ENCODE peak calls at places on chromosomes 12 and 14, in five cellular contexts. W, F, P, B and D are unnamed samples.

GRCh38 chr12:116529048-116529447 is 30.1 kb upstream of the MAP1LC3B2 start:
- DNase-seq in W (no peak), F (no peak), P (no peak), B (no peak), D (no peak)

GRCh38 chr12:17344649-17345048 is 738.7 kb upstream of the LMO3 start:
- DNase-seq in W (no peak), F (no peak), P (no peak), B (no peak), D (no peak)

GRCh38 chr14:103142031-103142430 is 18.8 kb downstream of the TNFAIP2 start:
- DNase-seq in W (no peak), F (no peak), P (no peak), B (no peak), D (no peak)

GRCh38 chr12:38872181-38872580 is 33.2 kb downstream of the CPNE8 start:
- DNase-seq in W (no peak), F (no peak), P (no peak), B (no peak), D (no peak)

GRCh38 chr14:98444077-98444476 is 827.9 kb downstream of the BCL11B start:
- DNase-seq in W (no peak), F (no peak), P (no peak), B (peak), D (no peak)

GRCh38 chr12:128339121-128339520 is 72.2 kb downstream of the TMEM132C start:
- DNase-seq in W (no peak), F (no peak), P (no peak), B (no peak), D (no peak)

GRCh38 chr12:80272516-80272915 is 171.5 kb upstream of the PTPRQ start:
- DNase-seq in W (no peak), F (no peak), P (no peak), B (no peak), D (no peak)

GRCh38 chr12:116537149-116537904 is 21.9 kb upstream of the MAP1LC3B2 start:
- DNase-seq in W (no peak), F (no peak), P (no peak), B (no peak), D (no peak)

GRCh38 chr12:124663771-124664366 is 96.5 kb upstream of the NCOR2 start:
- DNase-seq in W (no peak), F (no peak), P (no peak), B (no peak), D (no peak)

GRCh38 chr14:56514663-56515371 is 64.8 kb upstream of the TMEM260 start:
- DNase-seq in W (no peak), F (no peak), P (no peak), B (no peak), D (no peak)

GRCh38 chr12:52925717-52926595 is 21.1 kb upstream of the KRT8 start:
- DNase-seq in W (no peak), F (no peak), P (no peak), B (no peak), D (no peak)

GRCh38 chr12:70507442-70507841 is 129.8 kb downstream of the PTPRB start:
- DNase-seq in W (no peak), F (no peak), P (no peak), B (no peak), D (no peak)

GRCh38 chr12:40692617-40693502 is 621 bp downstream of the CNTN1 start:
- DNase-seq in W (peak), F (peak), P (no peak), B (no peak), D (no peak)

GRCh38 chr12:116376354-116377193 is 99.1 kb upstream of the MED13L start:
- DNase-seq in W (no peak), F (no peak), P (no peak), B (no peak), D (no peak)

GRCh38 chr14:105326891-105327694 is 12.5 kb downstream of the PACS2 start:
- DNase-seq in W (no peak), F (no peak), P (no peak), B (no peak), D (no peak)

GRCh38 chr14:23086565-23086964 is 8.4 kb downstream of the ACIN1 start:
- DNase-seq in W (no peak), F (no peak), P (no peak), B (no peak), D (no peak)

GRCh38 chr12:42332301-42332894 is 6.4 kb downstream of the PPHLN1 start:
- DNase-seq in W (no peak), F (no peak), P (peak), B (no peak), D (no peak)

GRCh38 chr12:115404761-115405470 is 720.9 kb upstream of the TBX3 start:
- DNase-seq in W (no peak), F (no peak), P (no peak), B (no peak), D (no peak)

GRCh38 chr12:96883571-96883970 is 23.5 kb upstream of the NEDD1 start:
- DNase-seq in W (no peak), F (no peak), P (no peak), B (no peak), D (no peak)

GRCh38 chr14:61460853-61461611 is 139.7 kb downstream of the PRKCH start:
- DNase-seq in W (no peak), F (no peak), P (no peak), B (no peak), D (peak)

GRCh38 chr12:47034661-47035060 is 44.8 kb upstream of the PCED1B start:
- DNase-seq in W (no peak), F (no peak), P (no peak), B (no peak), D (no peak)

DNA sequence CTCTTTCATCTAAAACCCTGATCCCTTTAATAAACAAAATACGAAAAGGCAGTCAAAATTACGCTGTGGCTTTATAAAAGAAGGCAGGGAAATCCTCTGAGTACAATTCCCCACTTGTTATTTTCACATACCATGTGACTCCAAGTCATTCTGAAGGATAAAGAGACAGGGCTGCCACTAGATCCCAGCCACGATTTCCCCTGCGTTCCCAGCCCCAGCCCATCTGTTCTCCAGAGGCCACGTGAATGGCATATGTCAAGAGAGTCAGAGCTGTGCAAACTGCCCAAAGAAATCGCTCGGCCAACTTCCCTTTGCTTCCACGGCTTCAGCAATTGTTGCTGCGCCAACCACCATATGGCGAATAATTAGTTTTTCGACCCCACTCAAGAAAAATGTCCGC is 161.3 kb downstream of the C12orf42 start:
- DNase-seq in W (no peak), F (no peak), P (no peak), B (no peak), D (no peak)
- H3K27ac ChIP-seq in W (no peak), F (no peak), P (no peak), B (no peak), D (no peak)

GRCh38 chr12:4604684-4605193 is 42.7 kb downstream of the DYRK4 start:
- DNase-seq in W (peak), F (peak), P (peak), B (peak), D (peak)
- H3K27ac ChIP-seq in W (peak), F (no peak), P (peak), B (peak), D (no peak)

DNA sequence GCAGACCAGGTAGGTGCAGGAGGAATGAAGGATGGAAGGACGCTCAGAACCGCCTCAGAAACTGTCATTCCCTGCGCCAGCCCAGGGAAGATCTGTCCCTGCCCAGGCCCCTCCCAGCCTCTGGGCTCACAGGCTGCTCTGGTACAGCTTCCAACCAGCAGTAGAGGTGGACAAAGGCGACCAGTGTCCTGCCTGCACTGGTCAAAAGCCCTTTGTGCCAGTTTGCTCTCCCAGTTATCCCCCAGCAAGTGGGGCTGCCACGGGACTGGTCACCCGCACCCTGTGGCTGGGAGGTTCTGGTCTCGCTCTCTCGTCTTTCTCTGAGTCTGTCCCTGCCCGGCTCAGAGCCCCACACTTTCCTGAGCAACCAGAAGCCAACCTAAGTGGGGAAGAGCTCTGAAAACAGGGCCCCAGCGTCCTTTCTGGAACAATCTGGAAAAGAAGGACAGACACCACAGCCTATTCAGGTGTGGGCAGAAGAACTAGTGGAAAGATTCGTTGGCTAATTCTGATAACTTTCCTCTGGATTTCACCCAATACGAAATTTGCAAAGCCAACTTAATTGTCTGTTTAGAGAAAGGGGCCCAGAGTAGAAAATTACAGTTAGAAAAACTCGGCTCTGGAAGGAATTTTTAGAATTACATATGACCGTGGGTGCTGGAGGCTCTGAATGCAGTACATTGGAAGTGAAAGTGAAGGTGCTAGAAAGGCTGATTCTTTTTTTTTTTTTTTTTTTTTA is 21.7 kb downstream of the SNRNP35 start:
- DNase-seq in W (no peak), F (no peak), P (no peak), B (no peak), D (no peak)
- H3K27ac ChIP-seq in W (peak), F (peak), P (no peak), B (no peak), D (no peak)

DNA sequence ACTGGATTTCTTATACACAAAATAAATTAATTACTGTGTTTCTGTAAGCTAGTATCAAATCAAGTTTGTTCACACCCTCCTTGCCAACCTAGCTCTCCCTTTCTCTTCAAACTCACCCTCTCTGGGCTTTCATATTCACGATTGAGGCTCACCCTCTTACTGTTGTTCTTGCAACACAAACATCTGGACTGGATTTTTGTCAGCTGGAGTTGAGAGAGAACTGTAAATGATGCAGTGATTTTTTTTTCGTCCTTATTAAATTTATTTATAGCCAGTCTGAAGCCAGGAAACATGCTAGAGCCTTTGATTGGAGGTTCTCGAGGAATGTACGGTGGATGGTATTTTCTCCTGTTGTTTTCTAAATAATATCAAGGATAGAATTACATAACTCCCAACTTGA is 485.1 kb downstream of the ZFP36L1 start:
- DNase-seq in W (no peak), F (no peak), P (no peak), B (no peak), D (no peak)
- H3K27ac ChIP-seq in W (peak), F (peak), P (no peak), B (no peak), D (peak)